ENCODE peak calls at places on chromosomes 5 and 9, in five cellular contexts. F is hepatic stellate cell, N is left ventricle myocardium inferior, S is body of pancreas, X is SJSA1. V is an unnamed sample.

GRCh38 chr5:68805427-68805826 is 288.4 kb upstream of the SLC30A5 start:
- DNase-seq in F (no peak), N (no peak), S (no peak), X (no peak), V (no peak)

GRCh38 chr5:453725-454481 is 10.9 kb downstream of the EXOC3 start:
- DNase-seq in F (no peak), N (peak), S (no peak), X (peak), V (no peak)

GRCh38 chr5:64680289-64680688 is 10.0 kb upstream of the SHISAL2B start:
- DNase-seq in F (no peak), N (no peak), S (no peak), X (no peak), V (no peak)

GRCh38 chr9:21933865-21934264 is 60.3 kb downstream of the CDKN2A start:
- DNase-seq in F (no peak), N (no peak), S (no peak), X (no peak), V (no peak)

GRCh38 chr5:16856531-16856930 is 79.6 kb downstream of the MYO10 start:
- DNase-seq in F (no peak), N (no peak), S (no peak), X (no peak), V (no peak)

GRCh38 chr9:38641985-38642864 is 21.8 kb upstream of the ANKRD18A start:
- DNase-seq in F (peak), N (no peak), S (peak), X (no peak), V (no peak)

GRCh38 chr9:23686257-23686656 is 139.8 kb downstream of the ELAVL2 start:
- DNase-seq in F (no peak), N (no peak), S (no peak), X (no peak), V (no peak)

GRCh38 chr9:16217933-16218830 is 652.3 kb downstream of the BNC2 start:
- DNase-seq in F (no peak), N (no peak), S (no peak), X (no peak), V (no peak)

GRCh38 chr5:43001748-43002147 is 38.4 kb downstream of the ANXA2R start:
- DNase-seq in F (no peak), N (no peak), S (no peak), X (no peak), V (no peak)

GRCh38 chr9:69674741-69675438 is 2.7 kb upstream of the APBA1 start:
- DNase-seq in F (peak), N (no peak), S (no peak), X (no peak), V (no peak)

GRCh38 chr5:98109561-98110006 is 663.9 kb upstream of the RGMB start:
- DNase-seq in F (peak), N (no peak), S (no peak), X (peak), V (no peak)

GRCh38 chr5:81579525-81579924 is 171.4 kb downstream of the SSBP2 start:
- DNase-seq in F (no peak), N (no peak), S (no peak), X (no peak), V (no peak)

GRCh38 chr5:140342896-140343295 is 3.5 kb downstream of the HBEGF start:
- DNase-seq in F (no peak), N (no peak), S (no peak), X (no peak), V (no peak)

GRCh38 chr5:55903121-55903701 is 52.1 kb downstream of the IL31RA start:
- DNase-seq in F (no peak), N (no peak), S (no peak), X (peak), V (peak)

GRCh38 chr5:150396247-150396646 is 16.5 kb downstream of the CD74 start:
- DNase-seq in F (no peak), N (no peak), S (no peak), X (no peak), V (no peak)

GRCh38 chr5:6750142-6750840 is 37.1 kb downstream of the TENT4A start:
- DNase-seq in F (no peak), N (no peak), S (no peak), X (no peak), V (no peak)

GRCh38 chr9:120184266-120184665 is 395.7 kb downstream of the CDK5RAP2 start:
- DNase-seq in F (no peak), N (no peak), S (no peak), X (no peak), V (no peak)

GRCh38 chr5:68243251-68243650 is 27.7 kb downstream of the PIK3R1 start:
- DNase-seq in F (no peak), N (no peak), S (no peak), X (no peak), V (no peak)

GRCh38 chr9:6024035-6024554 is 8.7 kb upstream of the RANBP6 start:
- DNase-seq in F (no peak), N (no peak), S (no peak), X (no peak), V (no peak)

GRCh38 chr9:128825923-128826702 is 3.5 kb downstream of the SPOUT1 start:
- DNase-seq in F (no peak), N (no peak), S (no peak), X (no peak), V (no peak)

GRCh38 chr5:175814676-175815075 is 56.7 kb upstream of the CPLX2 start:
- DNase-seq in F (peak), N (peak), S (no peak), X (peak), V (peak)

GRCh38 chr9:35385042-35385441 is 104.9 kb upstream of the RUSC2 start:
- DNase-seq in F (peak), N (no peak), S (no peak), X (no peak), V (no peak)

GRCh38 chr9:6415266-6415665 is 2.3 kb downstream of the UHRF2 start:
- DNase-seq in F (no peak), N (no peak), S (no peak), X (no peak), V (no peak)

GRCh38 chr5:78221964-78222451 is 72.5 kb downstream of the AP3B1 start:
- DNase-seq in F (no peak), N (no peak), S (no peak), X (no peak), V (no peak)

GRCh38 chr5:11037941-11038340 is 276.9 kb upstream of the DAP start:
- DNase-seq in F (no peak), N (no peak), S (no peak), X (no peak), V (no peak)

V was measured in T1000.